ENCODE peak calls at places on chromosome 16, in six cellular contexts. One of them, this sample, is unnamed.

GRCh38 chr16:86477642-86478041 is 32.7 kb upstream of the FOXF1 start:
- DNase-seq in coronary artery: no peak
- DNase-seq in cardiac septum: no peak
- DNase-seq in AG09309: no peak
- DNase-seq in T-helper 1 cell: no peak
- DNase-seq in COR-L47: no peak
- DNase-seq in this sample: no peak

GRCh38 chr16:68146583-68146982 is 61.4 kb downstream of the NFATC3 start:
- DNase-seq in coronary artery: no peak
- DNase-seq in cardiac septum: no peak
- DNase-seq in AG09309: no peak
- DNase-seq in T-helper 1 cell: no peak
- DNase-seq in COR-L47: no peak
- DNase-seq in this sample: no peak

GRCh38 chr16:14037960-14038359 is 33.2 kb upstream of the MRTFB start:
- DNase-seq in coronary artery: no peak
- DNase-seq in cardiac septum: no peak
- DNase-seq in AG09309: no peak
- DNase-seq in T-helper 1 cell: no peak
- DNase-seq in COR-L47: no peak
- DNase-seq in this sample: no peak

GRCh38 chr16:28475221-28475620 is 3.1 kb upstream of the NPIPB7 start:
- DNase-seq in coronary artery: no peak
- DNase-seq in cardiac septum: no peak
- DNase-seq in AG09309: no peak
- DNase-seq in T-helper 1 cell: no peak
- DNase-seq in COR-L47: no peak
- DNase-seq in this sample: no peak

GRCh38 chr16:30032083-30032819 is 1.2 kb upstream of the TLCD3B start:
- DNase-seq in coronary artery: no peak
- DNase-seq in cardiac septum: no peak
- DNase-seq in AG09309: peak
- DNase-seq in T-helper 1 cell: peak
- DNase-seq in COR-L47: peak
- DNase-seq in this sample: no peak

GRCh38 chr16:11258553-11259287 is 2.7 kb upstream of the SOCS1 start:
- DNase-seq in coronary artery: no peak
- DNase-seq in cardiac septum: peak
- DNase-seq in AG09309: no peak
- DNase-seq in T-helper 1 cell: no peak
- DNase-seq in COR-L47: no peak
- DNase-seq in this sample: no peak

GRCh38 chr16:2212362-2213324 is 2.0 kb upstream of the BRICD5 start:
- DNase-seq in coronary artery: no peak
- DNase-seq in cardiac septum: no peak
- DNase-seq in AG09309: no peak
- DNase-seq in T-helper 1 cell: no peak
- DNase-seq in COR-L47: no peak
- DNase-seq in this sample: no peak

GRCh38 chr16:7775072-7775488 is 442.4 kb downstream of the RBFOX1 start:
- DNase-seq in coronary artery: no peak
- DNase-seq in cardiac septum: no peak
- DNase-seq in AG09309: no peak
- DNase-seq in T-helper 1 cell: no peak
- DNase-seq in COR-L47: no peak
- DNase-seq in this sample: no peak

GRCh38 chr16:83158320-83158957 is 531.7 kb downstream of the CDH13 start:
- DNase-seq in coronary artery: no peak
- DNase-seq in cardiac septum: no peak
- DNase-seq in AG09309: no peak
- DNase-seq in T-helper 1 cell: no peak
- DNase-seq in COR-L47: no peak
- DNase-seq in this sample: no peak

GRCh38 chr16:86663691-86664517 is 85.6 kb downstream of the FOXL1 start:
- DNase-seq in coronary artery: no peak
- DNase-seq in cardiac septum: no peak
- DNase-seq in AG09309: no peak
- DNase-seq in T-helper 1 cell: no peak
- DNase-seq in COR-L47: no peak
- DNase-seq in this sample: no peak

GRCh38 chr16:84911490-84912216 is 91.9 kb downstream of the CRISPLD2 start:
- DNase-seq in coronary artery: no peak
- DNase-seq in cardiac septum: no peak
- DNase-seq in AG09309: peak
- DNase-seq in T-helper 1 cell: no peak
- DNase-seq in COR-L47: no peak
- DNase-seq in this sample: no peak

GRCh38 chr16:80362816-80363215 is 178.0 kb upstream of the DYNLRB2 start:
- DNase-seq in coronary artery: peak
- DNase-seq in cardiac septum: no peak
- DNase-seq in AG09309: no peak
- DNase-seq in T-helper 1 cell: no peak
- DNase-seq in COR-L47: no peak
- DNase-seq in this sample: no peak

GRCh38 chr16:24700549-24701392 is 28.7 kb upstream of the TNRC6A start:
- DNase-seq in coronary artery: peak
- DNase-seq in cardiac septum: peak
- DNase-seq in AG09309: peak
- DNase-seq in T-helper 1 cell: no peak
- DNase-seq in COR-L47: no peak
- DNase-seq in this sample: no peak

GRCh38 chr16:3127745-3128144 is 7.1 kb upstream of the ZNF213 start:
- DNase-seq in coronary artery: no peak
- DNase-seq in cardiac septum: no peak
- DNase-seq in AG09309: no peak
- DNase-seq in T-helper 1 cell: no peak
- DNase-seq in COR-L47: peak
- DNase-seq in this sample: no peak

GRCh38 chr16:566475-567361 is at the start of gene NHLRC4:
- DNase-seq in coronary artery: no peak
- DNase-seq in cardiac septum: peak
- DNase-seq in AG09309: no peak
- DNase-seq in T-helper 1 cell: peak
- DNase-seq in COR-L47: no peak
- DNase-seq in this sample: no peak

GRCh38 chr16:21994856-21995465 is 6.0 kb downstream of the PDZD9 start:
- DNase-seq in coronary artery: no peak
- DNase-seq in cardiac septum: no peak
- DNase-seq in AG09309: no peak
- DNase-seq in T-helper 1 cell: no peak
- DNase-seq in COR-L47: no peak
- DNase-seq in this sample: no peak

GRCh38 chr16:78503501-78504110 is 404.2 kb downstream of the WWOX start:
- DNase-seq in coronary artery: no peak
- DNase-seq in cardiac septum: no peak
- DNase-seq in AG09309: no peak
- DNase-seq in T-helper 1 cell: peak
- DNase-seq in COR-L47: peak
- DNase-seq in this sample: no peak

GRCh38 chr16:78200023-78200389 is 100.6 kb downstream of the WWOX start:
- DNase-seq in coronary artery: no peak
- DNase-seq in cardiac septum: no peak
- DNase-seq in AG09309: no peak
- DNase-seq in T-helper 1 cell: no peak
- DNase-seq in COR-L47: no peak
- DNase-seq in this sample: no peak

GRCh38 chr16:9219811-9220210 is 128.4 kb downstream of the HAPSTR1 start:
- DNase-seq in coronary artery: no peak
- DNase-seq in cardiac septum: no peak
- DNase-seq in AG09309: no peak
- DNase-seq in T-helper 1 cell: no peak
- DNase-seq in COR-L47: no peak
- DNase-seq in this sample: no peak

GRCh38 chr16:27470567-27471431 is 68.8 kb downstream of the IL21R start:
- DNase-seq in coronary artery: no peak
- DNase-seq in cardiac septum: no peak
- DNase-seq in AG09309: no peak
- DNase-seq in T-helper 1 cell: no peak
- DNase-seq in COR-L47: no peak
- DNase-seq in this sample: peak

GRCh38 chr16:81321039-81321438 is 6.3 kb downstream of the GAN start:
- DNase-seq in coronary artery: no peak
- DNase-seq in cardiac septum: no peak
- DNase-seq in AG09309: no peak
- DNase-seq in T-helper 1 cell: no peak
- DNase-seq in COR-L47: no peak
- DNase-seq in this sample: no peak

GRCh38 chr16:70749681-70750601 is 51.0 kb downstream of the VAC14 start:
- DNase-seq in coronary artery: no peak
- DNase-seq in cardiac septum: no peak
- DNase-seq in AG09309: no peak
- DNase-seq in T-helper 1 cell: no peak
- DNase-seq in COR-L47: peak
- DNase-seq in this sample: no peak

GRCh38 chr16:67270931-67271338 is 8.4 kb upstream of the PLEKHG4 start:
- DNase-seq in coronary artery: no peak
- DNase-seq in cardiac septum: no peak
- DNase-seq in AG09309: no peak
- DNase-seq in T-helper 1 cell: no peak
- DNase-seq in COR-L47: no peak
- DNase-seq in this sample: peak

GRCh38 chr16:89096768-89097527 is 3.3 kb downstream of the ACSF3 start:
- DNase-seq in coronary artery: no peak
- DNase-seq in cardiac septum: no peak
- DNase-seq in AG09309: no peak
- DNase-seq in T-helper 1 cell: no peak
- DNase-seq in COR-L47: no peak
- DNase-seq in this sample: no peak

GRCh38 chr16:73025506-73026131 is 22.3 kb downstream of the ZFHX3 start:
- DNase-seq in coronary artery: peak
- DNase-seq in cardiac septum: no peak
- DNase-seq in AG09309: no peak
- DNase-seq in T-helper 1 cell: no peak
- DNase-seq in COR-L47: no peak
- DNase-seq in this sample: no peak

GRCh38 chr16:88486398-88487123 is 33.5 kb downstream of the ZFPM1 start:
- DNase-seq in coronary artery: no peak
- DNase-seq in cardiac septum: no peak
- DNase-seq in AG09309: no peak
- DNase-seq in T-helper 1 cell: no peak
- DNase-seq in COR-L47: no peak
- DNase-seq in this sample: no peak

GRCh38 chr16:25063102-25063501 is 47.9 kb upstream of the ARHGAP17 start:
- DNase-seq in coronary artery: no peak
- DNase-seq in cardiac septum: no peak
- DNase-seq in AG09309: no peak
- DNase-seq in T-helper 1 cell: no peak
- DNase-seq in COR-L47: no peak
- DNase-seq in this sample: no peak

GRCh38 chr16:73268311-73268997 is 220.5 kb upstream of the ZFHX3 start:
- DNase-seq in coronary artery: no peak
- DNase-seq in cardiac septum: no peak
- DNase-seq in AG09309: no peak
- DNase-seq in T-helper 1 cell: no peak
- DNase-seq in COR-L47: peak
- DNase-seq in this sample: no peak

GRCh38 chr16:84378567-84378966 is 10.2 kb downstream of the ATP2C2 start:
- DNase-seq in coronary artery: no peak
- DNase-seq in cardiac septum: peak
- DNase-seq in AG09309: no peak
- DNase-seq in T-helper 1 cell: no peak
- DNase-seq in COR-L47: no peak
- DNase-seq in this sample: no peak

GRCh38 chr16:87190288-87191240 is 126.6 kb downstream of the C16orf95 start:
- DNase-seq in coronary artery: no peak
- DNase-seq in cardiac septum: no peak
- DNase-seq in AG09309: no peak
- DNase-seq in T-helper 1 cell: no peak
- DNase-seq in COR-L47: no peak
- DNase-seq in this sample: no peak

GRCh38 chr16:11306997-11307638 is 26.0 kb upstream of the PRM1 start:
- DNase-seq in coronary artery: no peak
- DNase-seq in cardiac septum: no peak
- DNase-seq in AG09309: no peak
- DNase-seq in T-helper 1 cell: no peak
- DNase-seq in COR-L47: no peak
- DNase-seq in this sample: no peak

GRCh38 chr16:68190745-68191510 is 45.0 kb downstream of the ESRP2 start:
- DNase-seq in coronary artery: no peak
- DNase-seq in cardiac septum: no peak
- DNase-seq in AG09309: no peak
- DNase-seq in T-helper 1 cell: no peak
- DNase-seq in COR-L47: no peak
- DNase-seq in this sample: no peak

GRCh38 chr16:84459941-84460405 is 44.5 kb downstream of the MEAK7 start:
- DNase-seq in coronary artery: no peak
- DNase-seq in cardiac septum: peak
- DNase-seq in AG09309: no peak
- DNase-seq in T-helper 1 cell: no peak
- DNase-seq in COR-L47: no peak
- DNase-seq in this sample: peak

GRCh38 chr16:26598989-26599785 is 467.5 kb upstream of the C16orf82 start:
- DNase-seq in coronary artery: no peak
- DNase-seq in cardiac septum: no peak
- DNase-seq in AG09309: no peak
- DNase-seq in T-helper 1 cell: no peak
- DNase-seq in COR-L47: no peak
- DNase-seq in this sample: no peak

GRCh38 chr16:72066747-72067146 is 3.7 kb downstream of the HPR start:
- DNase-seq in coronary artery: no peak
- DNase-seq in cardiac septum: no peak
- DNase-seq in AG09309: peak
- DNase-seq in T-helper 1 cell: no peak
- DNase-seq in COR-L47: no peak
- DNase-seq in this sample: no peak

GRCh38 chr16:72264776-72265175 is 92.8 kb upstream of the PMFBP1 start:
- DNase-seq in coronary artery: no peak
- DNase-seq in cardiac septum: no peak
- DNase-seq in AG09309: no peak
- DNase-seq in T-helper 1 cell: no peak
- DNase-seq in COR-L47: no peak
- DNase-seq in this sample: no peak

This sample was measured in chondrocyte.